ENCODE peak calls at places on chromosomes 13 and 19, in eight cellular contexts. D is HFF-Myc, Z is adipocyte, J is NCI-H1105 treated with DMSO at 0.1 percent for 48 hours, I is GF-D8, V is hypothalamus, L is C1 segment of cervical spinal cord, T is psoas muscle. C is an unnamed sample.

GRCh38 chr13:67880916-67881315 is 650.8 kb upstream of the PCDH9 start:
- DNase-seq in I (no peak), J (no peak), V (no peak), D (no peak), T (no peak), L (no peak), Z (peak), C (peak)

GRCh38 chr13:33286143-33286542 is 588 bp upstream of the STARD13 start:
- DNase-seq in D (no peak), J (no peak), Z (no peak), V (no peak), T (no peak), I (no peak), L (no peak), C (no peak)

GRCh38 chr13:99313473-99313872 is 6.3 kb upstream of the GPR183 start:
- DNase-seq in T (peak), V (no peak), D (no peak), Z (peak), L (peak), J (no peak), I (no peak), C (no peak)

GRCh38 chr13:37878496-37878895 is 8.9 kb upstream of the TRPC4 start:
- DNase-seq in V (no peak), J (no peak), I (no peak), Z (peak), D (no peak), T (no peak), L (no peak), C (peak)

GRCh38 chr13:43229506-43229905 is 206.1 kb downstream of the DNAJC15 start:
- DNase-seq in Z (no peak), J (no peak), D (no peak), L (no peak), V (no peak), I (no peak), T (no peak), C (no peak)

GRCh38 chr13:31134055-31134711 is 27.5 kb downstream of the HSPH1 start:
- DNase-seq in L (no peak), J (no peak), I (peak), D (no peak), Z (peak), V (no peak), T (no peak), C (no peak)

GRCh38 chr19:13094771-13095392 is 7.8 kb downstream of the LYL1 start:
- DNase-seq in L (no peak), D (no peak), Z (no peak), I (no peak), T (no peak), J (no peak), V (no peak), C (no peak)

GRCh38 chr19:29675650-29676186 is 10.5 kb downstream of the PLEKHF1 start:
- DNase-seq in L (peak), D (no peak), Z (no peak), J (no peak), V (no peak), T (no peak), I (no peak), C (no peak)

GRCh38 chr19:10976200-10976892 is 15.5 kb downstream of the SMARCA4 start:
- DNase-seq in V (no peak), I (no peak), Z (no peak), L (no peak), D (no peak), T (no peak), J (no peak), C (no peak)

GRCh38 chr13:104625196-104625595 is 1559.0 kb upstream of the SLC10A2 start:
- DNase-seq in Z (no peak), J (no peak), D (no peak), T (no peak), I (no peak), L (no peak), V (no peak), C (no peak)

GRCh38 chr19:53101518-53101917 is 1.7 kb downstream of the ZNF160 start:
- DNase-seq in J (no peak), D (no peak), I (peak), V (no peak), T (no peak), L (no peak), Z (peak), C (no peak)

GRCh38 chr19:50051964-50052363 is 26.2 kb downstream of the ZNF473 start:
- DNase-seq in T (no peak), L (no peak), I (no peak), D (no peak), V (no peak), J (no peak), Z (no peak), C (no peak)

GRCh38 chr13:99314640-99315176 is 7.5 kb upstream of the GPR183 start:
- DNase-seq in I (no peak), Z (no peak), V (no peak), T (no peak), J (no peak), D (peak), L (no peak), C (no peak)

GRCh38 chr13:64849174-64849573 is 2381.0 kb downstream of the PCDH9 start:
- DNase-seq in L (no peak), T (no peak), Z (peak), D (no peak), V (no peak), J (no peak), I (no peak), C (no peak)

GRCh38 chr19:1837625-1838105 is 10.6 kb downstream of the REXO1 start:
- DNase-seq in Z (peak), L (no peak), I (no peak), T (no peak), V (no peak), J (no peak), D (no peak), C (no peak)

GRCh38 chr19:38686530-38686888 is 39.1 kb downstream of the ACTN4 start:
- DNase-seq in L (no peak), T (no peak), V (no peak), J (no peak), I (peak), D (no peak), Z (no peak), C (no peak)

GRCh38 chr13:83905641-83906040 is 23.4 kb upstream of the SLITRK1 start:
- DNase-seq in I (no peak), J (no peak), V (no peak), D (no peak), L (no peak), T (no peak), Z (no peak), C (no peak)

GRCh38 chr19:33302175-33302973 is at the start of gene CEBPA:
- DNase-seq in J (peak), L (peak), I (peak), Z (peak), D (no peak), V (peak), T (peak), C (no peak)

GRCh38 chr13:114244637-114245036 is 9.9 kb downstream of the CDC16 start:
- DNase-seq in V (no peak), L (no peak), I (no peak), T (no peak), J (no peak), D (no peak), Z (no peak), C (no peak)

GRCh38 chr13:31160857-31161582 is 684 bp downstream of the HSPH1 start:
- DNase-seq in L (peak), J (peak), D (no peak), I (peak), V (peak), T (peak), Z (peak), C (peak)

GRCh38 chr13:51298812-51299211 is 40.7 kb upstream of the SERPINE3 start:
- DNase-seq in J (no peak), L (no peak), V (no peak), T (no peak), I (no peak), D (no peak), Z (no peak), C (no peak)

GRCh38 chr13:108948269-108948671 is 318.9 kb downstream of the MYO16 start:
- DNase-seq in T (no peak), J (no peak), D (peak), L (no peak), I (no peak), Z (no peak), V (no peak), C (no peak)

GRCh38 chr13:51380269-51380668 is 40.8 kb downstream of the SERPINE3 start:
- DNase-seq in I (no peak), J (no peak), D (no peak), Z (no peak), V (no peak), L (no peak), T (no peak), C (no peak)